ENCODE peak calls at places on chromosomes 11 and 22, in seven cellular contexts. F is posterior vena cava; B is activated effector memory CD4-positive, alpha-beta T cell treated with Interleukin-2 at 50 U/mL for 16 hours; C is nephron progenitor cell; T is foreskin fibroblast; K is COR-L47; G is LHCN-M2. R is an unnamed sample.

GRCh38 chr11:8098879-8099278 is 17.9 kb downstream of the TUB start:
- DNase-seq in F (no peak), B (no peak), C (no peak), T (no peak), K (no peak), G (no peak), R (no peak)

GRCh38 chr11:79493555-79494171 is 52.8 kb upstream of the TENM4 start:
- DNase-seq in F (peak; percentile 84), B (no peak), C (peak; percentile 89), T (peak; percentile 44), K (peak; percentile 61), G (peak; percentile 29), R (peak; percentile 66)

GRCh38 chr22:22884010-22884887 is 3.4 kb upstream of the IGLL5 start:
- DNase-seq in F (no peak), B (peak; percentile 50), C (peak; percentile 69), T (peak; percentile 35), K (peak; percentile 31), G (peak; percentile 39), R (peak; percentile 28)

GRCh38 chr22:38260760-38261477 is 11.9 kb downstream of the TMEM184B start:
- DNase-seq in F (no peak), B (no peak), C (no peak), T (no peak), K (no peak), G (peak; percentile 76), R (no peak)

GRCh38 chr11:12692238-12693074 is 18.2 kb downstream of the TEAD1 start:
- DNase-seq in F (peak; percentile 96), B (no peak), C (peak; percentile 81), T (peak; percentile 97), K (no peak), G (peak; percentile 93), R (peak; percentile 92)

GRCh38 chr11:13486926-13487660 is 8.7 kb downstream of the PTH start:
- DNase-seq in F (peak; percentile 88), B (peak; percentile 41), C (peak; percentile 39), T (no peak), K (no peak), G (peak; percentile 35), R (peak; percentile 46)

GRCh38 chr22:30202531-30203006 is 44.0 kb downstream of the LIF start:
- DNase-seq in F (no peak), B (no peak), C (no peak), T (peak; percentile 72), K (no peak), G (no peak), R (no peak)

GRCh38 chr11:13042873-13043338 is 33.8 kb downstream of the RASSF10 start:
- DNase-seq in F (no peak), B (no peak), C (no peak), T (no peak), K (no peak), G (no peak), R (no peak)

GRCh38 chr11:8584511-8584910 is 9.5 kb downstream of the STK33 start:
- DNase-seq in F (no peak), B (no peak), C (no peak), T (no peak), K (no peak), G (no peak), R (no peak)

GRCh38 chr11:126821832-126822231 is 178.7 kb downstream of the KIRREL3 start:
- DNase-seq in F (no peak), B (no peak), C (no peak), T (no peak), K (no peak), G (no peak), R (no peak)

GRCh38 chr22:47918276-47918928 is 1156.0 kb downstream of the TBC1D22A start:
- DNase-seq in F (no peak), B (peak; percentile 8), C (no peak), T (no peak), K (no peak), G (no peak), R (no peak)

GRCh38 chr22:46931414-46931813 is 169.0 kb downstream of the TBC1D22A start:
- DNase-seq in F (no peak), B (no peak), C (no peak), T (no peak), K (no peak), G (peak; percentile 59), R (peak; percentile 55)

GRCh38 chr11:123478352-123478986 is 48.4 kb downstream of the GRAMD1B start:
- DNase-seq in F (no peak), B (peak; percentile 8), C (peak; percentile 50), T (peak; percentile 63), K (peak; percentile 71), G (peak; percentile 78), R (peak; percentile 81)

GRCh38 chr22:47308886-47309285 is 546.4 kb downstream of the TBC1D22A start:
- DNase-seq in F (no peak), B (no peak), C (no peak), T (no peak), K (no peak), G (no peak), R (no peak)

GRCh38 chr11:94734563-94735275 is 33.4 kb upstream of the AMOTL1 start:
- DNase-seq in F (no peak), B (no peak), C (peak; percentile 36), T (no peak), K (no peak), G (no peak), R (peak; percentile 46)

GRCh38 chr11:128501576-128502549 is 85.5 kb downstream of the ETS1 start:
- DNase-seq in F (no peak), B (no peak), C (no peak), T (peak; percentile 68), K (no peak), G (peak; percentile 69), R (peak; percentile 92)

GRCh38 chr11:119295178-119295577 is 21.8 kb downstream of the MCAM start:
- DNase-seq in F (no peak), B (no peak), C (no peak), T (peak; percentile 5), K (no peak), G (peak; percentile 48), R (peak; percentile 15)

GRCh38 chr11:12118940-12119339 is 8.6 kb downstream of the MICAL2 start:
- DNase-seq in F (no peak), B (no peak), C (peak; percentile 16), T (no peak), K (no peak), G (no peak), R (no peak)

GRCh38 chr11:43738600-43739409 is 58.3 kb downstream of the HSD17B12 start:
- DNase-seq in F (no peak), B (no peak), C (no peak), T (peak; percentile 76), K (no peak), G (peak; percentile 54), R (peak; percentile 86)

GRCh38 chr11:2777871-2778629 is 78.3 kb upstream of the KCNQ1OT1 start:
- DNase-seq in F (peak; percentile 79), B (no peak), C (no peak), T (no peak), K (peak; percentile 25), G (no peak), R (no peak)

GRCh38 chr11:59429924-59430516 is 3.8 kb upstream of the OR5A2 start:
- DNase-seq in F (no peak), B (no peak), C (peak; percentile 37), T (peak; percentile 10), K (peak; percentile 29), G (peak; percentile 27), R (peak; percentile 52)

R was measured in RPMI7951.